ENCODE peak calls at places on chromosomes 12 and 14, in four cellular contexts. E is K562, K is HepG2, R is HCT116. F is an unnamed sample.

GRCh38 chr12:12870454-12870853 is 20.9 kb upstream of the GPRC5A start:
- DNase-seq in K (peak; percentile 29), E (no peak), R (peak; percentile 95), F (no peak)

GRCh38 chr14:68247867-68248266 is 428.3 kb downstream of the RAD51B start:
- DNase-seq in K (no peak), E (no peak), R (no peak), F (no peak)

GRCh38 chr12:27434673-27435565 is 11.6 kb upstream of the SMCO2 start:
- DNase-seq in K (no peak), R (no peak), E (peak; percentile 54), F (no peak)

GRCh38 chr12:113152835-113153814 is 3.6 kb downstream of the CFAP73 start:
- DNase-seq in E (peak; percentile 76), R (peak; percentile 54), K (peak; percentile 55), F (peak; percentile 47)

GRCh38 chr12:95413576-95413975 is 60.4 kb upstream of the METAP2 start:
- DNase-seq in E (no peak), R (no peak), K (no peak), F (no peak)

GRCh38 chr12:104213952-104214351 is 1.6 kb upstream of the TXNRD1 start:
- DNase-seq in E (no peak), K (no peak), R (no peak), F (no peak)

GRCh38 chr14:79411403-79412174 is 799.7 kb downstream of the DIO2 start:
- DNase-seq in E (no peak), R (no peak), K (no peak), F (no peak)

GRCh38 chr14:81533536-81534343 is at the start of gene SEL1L:
- DNase-seq in K (peak; percentile 100), E (peak; percentile 94), R (peak; percentile 99), F (peak; percentile 96)

GRCh38 chr12:57096099-57096572 is 7.2 kb downstream of the NAB2 start:
- DNase-seq in K (no peak), R (no peak), E (peak; percentile 21), F (no peak)

GRCh38 chr12:6890789-6891624 is 13.6 kb upstream of the LRRC23 start:
- DNase-seq in K (peak; percentile 88), R (peak; percentile 86), E (peak; percentile 89), F (no peak)

GRCh38 chr12:121626087-121626852 is at the start of gene ORAI1:
- DNase-seq in R (peak; percentile 83), E (peak; percentile 97), K (peak; percentile 81), F (no peak)

GRCh38 chr14:48857366-48857765 is 728.8 kb downstream of the RPS29 start:
- DNase-seq in R (no peak), K (no peak), E (no peak), F (no peak)

GRCh38 chr12:52925717-52926595 is 21.1 kb upstream of the KRT8 start:
- DNase-seq in K (peak; percentile 92), R (no peak), E (peak; percentile 14), F (no peak)

DNA sequence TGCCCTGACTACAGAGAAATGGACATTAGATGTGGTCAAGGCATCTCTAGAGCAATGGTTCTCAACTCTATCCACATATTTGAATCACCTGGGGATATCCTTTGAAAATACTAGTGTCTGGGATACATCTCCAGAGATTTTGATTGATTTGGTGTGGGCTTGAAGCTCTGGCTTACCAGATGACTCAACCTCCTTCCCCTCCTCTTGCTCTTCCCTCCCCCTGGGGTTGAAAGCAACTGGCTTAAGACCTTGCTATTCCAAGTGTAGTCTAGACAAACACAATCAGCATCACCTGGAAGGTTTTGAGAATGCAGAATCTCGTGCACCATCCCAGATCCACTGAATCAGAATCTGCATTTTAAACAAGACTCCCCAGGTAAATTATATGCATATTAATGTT is 183.8 kb downstream of the DAD1 start:
- DNase-seq in K (no peak), E (no peak), R (no peak), F (no peak)
- TF ChIP-seq REST in K (no peak), E (no peak), R (no peak), F (no peak)

DNA sequence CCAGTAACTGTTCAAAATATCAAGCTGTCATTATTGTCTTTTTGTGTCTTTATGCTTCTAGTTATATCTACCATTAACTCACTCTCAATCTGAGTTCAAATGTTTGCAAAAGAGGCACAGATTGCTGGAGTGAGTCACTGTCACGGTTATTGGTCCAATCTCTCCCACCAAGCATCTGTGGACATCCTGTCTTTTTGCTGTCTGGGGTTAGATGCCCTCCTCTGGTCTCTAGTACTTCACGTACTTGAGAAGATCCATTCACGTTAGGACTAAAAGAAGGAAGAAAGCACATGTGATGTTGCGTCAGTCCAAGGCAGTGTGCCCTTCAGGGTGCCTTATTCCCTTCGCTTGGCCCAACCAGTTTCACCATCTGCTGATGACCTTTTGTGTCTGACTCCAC is 72.2 kb upstream of the STXBP6 start:
- DNase-seq in E (no peak), R (no peak), K (no peak), F (no peak)
- TF ChIP-seq TCF7L2 in E (no peak), R (no peak), K (no peak), F (no peak)

GRCh38 chr14:93330609-93331000 is 2.2 kb downstream of the BTBD7 start:
- DNase-seq in R (no peak), E (no peak), K (no peak), F (no peak)

GRCh38 chr14:93331375-93332031 is 1.3 kb downstream of the BTBD7 start:
- DNase-seq in E (no peak), R (no peak), K (no peak), F (no peak)

GRCh38 chr14:93332032-93332852 is 594 bp downstream of the BTBD7 start:
- DNase-seq in K (peak; percentile 40), E (peak; percentile 71), R (no peak), F (no peak)

GRCh38 chr14:93333631-93334095 is 827 bp upstream of the BTBD7 start:
- DNase-seq in R (no peak), E (no peak), K (no peak), F (no peak)

DNA sequence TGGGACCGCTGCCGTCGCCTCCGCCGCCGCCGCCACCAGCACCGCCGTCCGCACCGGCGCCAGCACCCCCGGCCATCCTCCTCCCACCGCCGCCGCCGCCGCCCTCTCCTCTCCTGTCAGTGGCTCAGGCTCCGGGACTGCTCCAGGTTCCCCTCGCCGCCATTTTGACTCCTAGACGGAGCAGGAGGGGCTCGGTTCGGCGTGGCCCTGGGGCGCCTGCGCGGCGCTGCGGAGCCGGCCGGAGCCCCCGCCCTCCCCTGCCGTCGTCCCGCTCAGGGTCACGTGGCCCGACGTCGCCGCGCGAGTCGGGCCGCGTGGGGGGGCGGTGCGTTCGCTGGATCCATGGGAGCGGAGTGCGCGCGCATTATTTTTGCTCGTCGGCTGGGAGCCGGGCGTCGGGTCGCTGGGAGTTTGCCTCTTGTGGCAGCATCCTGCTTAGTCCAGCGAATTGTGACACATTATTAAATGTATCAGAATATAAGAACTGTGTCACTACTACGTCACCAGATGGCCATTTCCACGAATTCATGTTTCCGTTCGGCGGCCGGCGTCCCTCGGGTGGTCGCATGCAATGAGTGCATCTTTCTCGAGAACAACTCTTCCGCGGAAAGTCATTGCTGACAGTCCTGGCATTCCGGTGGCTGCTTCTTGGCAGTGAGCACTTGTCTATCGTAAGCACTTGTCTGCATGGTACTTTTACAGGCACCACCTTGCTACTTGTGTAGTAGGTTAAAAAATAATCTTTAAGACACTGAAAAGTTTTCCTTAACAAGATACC is at the start of gene BTBD7:
- DNase-seq in K (peak; percentile 90), E (peak; percentile 88), R (peak; percentile 90), F (peak; percentile 68)
- TF ChIP-seq REST in K (no peak), E (no peak), R (no peak), F (no peak)

DNA sequence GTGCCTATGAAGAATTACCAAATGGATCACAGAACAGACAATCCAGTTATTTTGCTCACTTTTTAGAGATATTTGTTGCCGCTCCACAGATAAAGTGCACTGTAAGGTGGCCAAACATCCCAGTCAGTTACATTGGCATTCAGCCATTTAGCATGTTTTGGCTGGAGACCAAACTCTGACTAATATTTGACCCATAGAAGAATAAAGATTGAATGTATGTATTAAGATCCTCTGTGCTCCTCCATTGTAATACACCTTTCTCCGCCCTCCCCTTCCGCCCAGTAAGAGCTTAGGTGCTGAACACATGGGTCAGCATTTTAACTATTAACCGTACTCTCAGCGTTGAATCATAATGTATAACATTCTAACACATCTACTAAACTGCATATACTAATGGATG is 163.4 kb downstream of the ANO6 start:
- DNase-seq in R (peak; percentile 3), K (no peak), E (no peak), F (peak; percentile 33)
- TF ChIP-seq TCF7L2 in R (no peak), K (no peak), E (no peak), F (no peak)

DNA sequence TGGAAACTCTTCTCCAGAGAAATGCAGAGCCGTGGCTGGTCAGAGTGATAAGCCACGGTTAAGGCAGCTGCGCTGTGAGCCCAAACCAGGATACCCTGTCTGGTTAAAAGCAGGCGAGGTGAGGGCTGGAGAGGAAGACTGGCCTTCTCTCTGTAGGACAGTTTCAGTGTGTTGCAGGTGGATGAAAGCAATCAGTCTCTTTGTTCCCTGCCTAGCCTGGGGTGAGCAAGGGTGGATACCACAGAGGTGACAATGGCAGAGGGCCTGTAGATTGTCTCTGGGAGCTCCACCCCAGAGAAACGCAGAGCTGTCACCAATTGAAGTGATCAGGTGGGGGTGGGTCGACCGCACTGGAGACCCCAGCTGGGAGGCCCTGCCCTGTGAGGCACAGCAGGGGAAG is 621.9 kb downstream of the LRFN5 start:
- DNase-seq in K (no peak), E (no peak), R (no peak), F (no peak)
- TF ChIP-seq REST in K (no peak), E (no peak), R (no peak), F (no peak)